ENCODE peak calls at places on chromosome 3, in five cellular contexts. Y is A549, J is HepG2, L is endothelial cell of umbilical vein, Z is GM12878. B is an unnamed sample.

GRCh38 chr3:73759290-73759689 is 134.5 kb upstream of the PDZRN3 start:
- DNase-seq in Y (no peak), J (no peak), L (no peak), Z (no peak), B (no peak)

GRCh38 chr3:185400866-185401265 is 37.9 kb downstream of the MAP3K13 start:
- DNase-seq in Y (no peak), J (no peak), L (no peak), Z (no peak), B (no peak)

GRCh38 chr3:18559323-18559972 is 134.3 kb upstream of the SATB1 start:
- DNase-seq in Y (peak), J (peak), L (no peak), Z (no peak), B (peak)

GRCh38 chr3:44120721-44121582 is 120.7 kb upstream of the TOPAZ1 start:
- DNase-seq in Y (no peak), J (no peak), L (no peak), Z (no peak), B (no peak)

GRCh38 chr3:115937054-115937453 is 313.7 kb downstream of the GAP43 start:
- DNase-seq in Y (no peak), J (no peak), L (no peak), Z (no peak), B (no peak)

GRCh38 chr3:55282994-55283393 is 204.1 kb downstream of the WNT5A start:
- DNase-seq in Y (no peak), J (no peak), L (no peak), Z (no peak), B (no peak)

GRCh38 chr3:21718161-21718765 is 32.7 kb downstream of the ZNF385D start:
- DNase-seq in Y (no peak), J (no peak), L (no peak), Z (no peak), B (no peak)

GRCh38 chr3:196772897-196773296 is 33.2 kb downstream of the PAK2 start:
- DNase-seq in Y (no peak), J (peak), L (no peak), Z (no peak), B (no peak)

GRCh38 chr3:179398574-179399249 is 51.2 kb downstream of the MFN1 start:
- DNase-seq in Y (no peak), J (no peak), L (no peak), Z (no peak), B (no peak)

GRCh38 chr3:184696643-184697042 is 15.2 kb downstream of the MAGEF1 start:
- DNase-seq in Y (no peak), J (no peak), L (no peak), Z (no peak), B (no peak)

GRCh38 chr3:146165370-146165769 is 4.4 kb upstream of the PLOD2 start:
- DNase-seq in Y (peak), J (no peak), L (no peak), Z (no peak), B (no peak)

GRCh38 chr3:111299070-111299672 is 227.6 kb downstream of the NECTIN3 start:
- DNase-seq in Y (no peak), J (no peak), L (no peak), Z (no peak), B (no peak)

GRCh38 chr3:69364354-69364753 is 21.5 kb downstream of the FRMD4B start:
- DNase-seq in Y (no peak), J (no peak), L (no peak), Z (no peak), B (no peak)

GRCh38 chr3:126119008-126119675 is 35.2 kb upstream of the SLC41A3 start:
- DNase-seq in Y (no peak), J (no peak), L (no peak), Z (no peak), B (no peak)

GRCh38 chr3:122941233-122942206 is 86.0 kb downstream of the SEMA5B start:
- DNase-seq in Y (no peak), J (no peak), L (no peak), Z (no peak), B (no peak)

GRCh38 chr3:195522254-195523023 is 20.7 kb downstream of the PPP1R2 start:
- DNase-seq in Y (peak), J (no peak), L (peak), Z (no peak), B (peak)

GRCh38 chr3:156743859-156744258 is 69.5 kb downstream of the TIPARP start:
- DNase-seq in Y (peak), J (no peak), L (no peak), Z (no peak), B (no peak)

GRCh38 chr3:192273611-192274010 is 453.7 kb downstream of the FGF12 start:
- DNase-seq in Y (no peak), J (no peak), L (no peak), Z (no peak), B (no peak)

GRCh38 chr3:122260206-122260605 is 64.8 kb upstream of the CSTA start:
- DNase-seq in Y (no peak), J (no peak), L (no peak), Z (no peak), B (no peak)

GRCh38 chr3:21573291-21573690 is 177.7 kb downstream of the ZNF385D start:
- DNase-seq in Y (no peak), J (no peak), L (no peak), Z (no peak), B (peak)

GRCh38 chr3:172201136-172201989 is 162.0 kb downstream of the FNDC3B start:
- DNase-seq in Y (peak), J (no peak), L (peak), Z (no peak), B (no peak)

GRCh38 chr3:4824948-4825325 is 154.3 kb upstream of the BHLHE40 start:
- DNase-seq in Y (peak), J (peak), L (no peak), Z (no peak), B (peak)

GRCh38 chr3:99895706-99896441 is 78.2 kb downstream of the CMSS1 start:
- DNase-seq in Y (peak), J (peak), L (peak), Z (no peak), B (peak)

GRCh38 chr3:133804896-133805295 is 719 bp upstream of the SRPRB start:
- DNase-seq in Y (no peak), J (no peak), L (no peak), Z (no peak), B (no peak)

GRCh38 chr3:14787630-14788029 is 31.1 kb upstream of the FGD5 start:
- DNase-seq in Y (no peak), J (peak), L (no peak), Z (no peak), B (no peak)

GRCh38 chr3:154517404-154517803 is 87.4 kb upstream of the GPR149 start:
- DNase-seq in Y (no peak), J (no peak), L (no peak), Z (no peak), B (no peak)

GRCh38 chr3:190108789-190109188 is 11.9 kb downstream of the P3H2 start:
- DNase-seq in Y (no peak), J (no peak), L (peak), Z (no peak), B (no peak)

GRCh38 chr3:188164248-188164687 is 10.3 kb downstream of the LPP start:
- DNase-seq in Y (peak), J (peak), L (no peak), Z (no peak), B (no peak)

GRCh38 chr3:124041553-124041952 is 49.6 kb upstream of the ROPN1 start:
- DNase-seq in Y (no peak), J (no peak), L (no peak), Z (no peak), B (no peak)

GRCh38 chr3:14391033-14391432 is 11.4 kb upstream of the SLC6A6 start:
- DNase-seq in Y (peak), J (peak), L (no peak), Z (no peak), B (peak)

GRCh38 chr3:38534180-38534579 is 38.0 kb downstream of the EXOG start:
- DNase-seq in Y (no peak), J (no peak), L (no peak), Z (no peak), B (no peak)

GRCh38 chr3:120982608-120983320 is 74.8 kb downstream of the STXBP5L start:
- DNase-seq in Y (no peak), J (no peak), L (no peak), Z (no peak), B (no peak)

GRCh38 chr3:184456476-184456875 is 76.6 kb downstream of the CHRD start:
- DNase-seq in Y (no peak), J (no peak), L (no peak), Z (no peak), B (no peak)

GRCh38 chr3:148600902-148601765 is 96.6 kb upstream of the AGTR1 start:
- DNase-seq in Y (peak), J (peak), L (no peak), Z (no peak), B (no peak)

GRCh38 chr3:129575987-129576364 is 30.5 kb downstream of the PLXND1 start:
- DNase-seq in Y (no peak), J (no peak), L (no peak), Z (no peak), B (no peak)

GRCh38 chr3:45640091-45640507 is 45.5 kb downstream of the LIMD1 start:
- DNase-seq in Y (no peak), J (no peak), L (peak), Z (no peak), B (peak)

GRCh38 chr3:190387578-190388213 is at the start of gene CLDN16:
- DNase-seq in Y (no peak), J (no peak), L (no peak), Z (no peak), B (no peak)

GRCh38 chr3:32422943-32423342 is 31.3 kb downstream of the CMTM7 start:
- DNase-seq in Y (no peak), J (no peak), L (no peak), Z (no peak), B (peak)

GRCh38 chr3:152540120-152540519 is 271.4 kb downstream of the MBNL1 start:
- DNase-seq in Y (no peak), J (no peak), L (no peak), Z (no peak), B (no peak)

GRCh38 chr3:152538518-152538917 is 269.8 kb downstream of the MBNL1 start:
- DNase-seq in Y (no peak), J (no peak), L (no peak), Z (no peak), B (no peak)

GRCh38 chr3:152539191-152539764 is 270.5 kb downstream of the MBNL1 start:
- DNase-seq in Y (peak), J (peak), L (no peak), Z (no peak), B (peak)
- TF ChIP-seq MYC in Y (no peak), J (no peak), L (no peak), Z (no peak), B (no peak)

DNA sequence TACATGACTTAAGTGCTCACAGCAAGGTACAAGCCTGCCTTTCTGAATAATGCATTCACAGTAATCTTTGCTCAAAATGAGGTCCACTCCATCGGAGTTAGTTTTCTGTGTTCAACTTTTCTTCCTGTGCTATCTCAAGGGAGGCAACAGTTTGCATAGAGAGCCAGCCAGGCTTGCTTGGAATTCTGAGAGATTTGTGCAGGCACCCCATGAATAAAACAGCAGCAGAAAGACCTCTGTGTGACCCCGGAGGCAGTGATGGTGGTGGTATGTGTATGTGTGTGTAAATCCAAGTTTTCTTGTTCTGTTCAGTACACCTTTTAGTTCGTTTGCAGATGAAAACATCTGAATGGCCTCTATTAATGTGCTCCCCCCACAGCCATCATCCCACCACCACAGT is 124.0 kb downstream of the ADAMTS9 start:
- DNase-seq in Y (no peak), J (no peak), L (no peak), Z (no peak), B (no peak)
- H3K4me3 ChIP-seq in Y (no peak), J (no peak), L (no peak), Z (no peak), B (no peak)

GRCh38 chr3:59425371-59425770 is 375.5 kb upstream of the CFAP20DC start:
- DNase-seq in Y (peak), J (peak), L (no peak), Z (no peak), B (no peak)

GRCh38 chr3:59422312-59422711 is 372.5 kb upstream of the CFAP20DC start:
- DNase-seq in Y (no peak), J (no peak), L (no peak), Z (no peak), B (peak)

GRCh38 chr3:59425942-59426341 is 376.1 kb upstream of the CFAP20DC start:
- DNase-seq in Y (no peak), J (no peak), L (no peak), Z (no peak), B (no peak)

GRCh38 chr3:59423707-59424106 is 373.9 kb upstream of the CFAP20DC start:
- DNase-seq in Y (no peak), J (no peak), L (no peak), Z (no peak), B (no peak)

GRCh38 chr3:59424268-59425010 is 374.6 kb upstream of the CFAP20DC start:
- DNase-seq in Y (no peak), J (no peak), L (no peak), Z (no peak), B (no peak)
- TF ChIP-seq MYC in Y (no peak), J (no peak), L (no peak), Z (no peak), B (no peak)

DNA sequence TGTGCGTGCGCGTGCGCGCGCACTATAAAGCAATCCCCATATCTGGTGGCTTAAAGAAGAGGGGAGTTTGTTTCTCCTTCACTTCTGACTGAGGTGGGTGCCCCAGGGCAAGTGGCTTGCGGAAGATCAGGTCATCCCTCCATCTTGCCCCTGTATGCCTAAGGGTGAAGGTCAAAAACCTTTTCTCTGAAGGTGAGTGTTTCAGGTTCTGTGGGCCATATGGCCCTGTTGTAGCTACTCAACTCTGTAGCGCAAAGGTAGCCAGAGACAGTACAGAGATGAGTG is 5.5 kb downstream of the ABTB1 start:
- DNase-seq in Y (no peak), J (no peak), L (no peak), Z (no peak), B (no peak)
- H3K4me3 ChIP-seq in Y (no peak), J (no peak), L (no peak), Z (no peak), B (no peak)

DNA sequence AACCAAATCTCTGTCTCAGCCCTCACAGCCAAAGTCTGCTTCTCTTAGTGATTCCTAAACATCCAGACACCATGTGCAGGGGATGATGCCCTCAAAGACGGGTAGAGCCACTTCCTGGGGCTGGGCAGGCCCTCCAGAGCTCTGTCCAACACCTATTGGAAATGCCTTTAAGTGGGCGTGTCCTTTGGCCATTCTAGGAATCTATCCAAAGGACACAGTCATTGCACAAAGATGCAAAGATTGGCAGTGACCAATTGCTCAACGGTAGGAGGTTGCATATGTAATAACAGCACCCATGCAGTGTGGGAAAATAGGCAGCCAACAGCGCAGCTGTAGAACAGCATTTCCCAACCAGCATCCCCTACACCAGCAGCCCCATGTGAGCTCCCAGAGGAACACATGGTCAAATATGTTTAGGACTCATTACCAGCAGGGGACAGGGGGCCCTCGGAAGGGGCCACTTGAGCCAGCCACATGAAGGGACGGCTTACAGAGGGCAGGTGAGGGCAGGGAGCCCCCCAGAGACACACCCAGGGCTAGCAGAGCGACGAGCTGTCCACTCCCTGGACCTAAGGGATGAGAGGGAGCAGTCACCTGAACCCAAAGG is 142.8 kb upstream of the IQSEC1 start:
- DNase-seq in Y (peak), J (peak), L (no peak), Z (no peak), B (no peak)
- TF ChIP-seq MYC in Y (no peak), J (no peak), L (no peak), Z (no peak), B (no peak)

GRCh38 chr3:53157974-53158580 is 2.9 kb upstream of the PRKCD start:
- DNase-seq in Y (no peak), J (no peak), L (no peak), Z (no peak), B (no peak)
- H3K4me3 ChIP-seq in Y (no peak), J (no peak), L (no peak), Z (no peak), B (no peak)

B was measured in NB4.